ENCODE peak calls at places on chromosomes 12 and 14, in six cellular contexts. K, S, X, I, F and D are unnamed samples. For H3K4me1, the result is how much of the 10 kb centered on the place peaks cover.

GRCh38 chr14:69827560-69827959 is 30.5 kb upstream of the SLC10A1 start:
- DNase-seq in X (no peak), K (no peak), S (no peak), I (no peak), F (no peak), D (no peak)

GRCh38 chr12:52645982-52646381 is 6.0 kb downstream of the KRT2 start:
- DNase-seq in F (no peak), K (no peak), I (no peak), S (no peak), X (no peak), D (peak)

GRCh38 chr14:23300687-23301223 is 1.9 kb downstream of the PPP1R3E start:
- DNase-seq in X (no peak), K (no peak), F (no peak), S (no peak), I (peak), D (no peak)

GRCh38 chr14:92039073-92039719 is 663 bp downstream of the TRIP11 start:
- DNase-seq in X (no peak), F (peak), K (no peak), I (peak), S (peak), D (peak)

GRCh38 chr14:71139058-71139946 is 232.0 kb downstream of the PCNX1 start:
- DNase-seq in K (peak), I (peak), F (peak), X (peak), S (peak), D (no peak)

GRCh38 chr14:67710209-67710608 is 8.5 kb downstream of the RDH12 start:
- DNase-seq in X (no peak), I (no peak), F (no peak), K (no peak), S (no peak), D (no peak)

GRCh38 chr12:9039397-9039977 is 50.1 kb downstream of the KLRG1 start:
- DNase-seq in X (no peak), F (peak), S (peak), I (no peak), K (no peak), D (no peak)

GRCh38 chr12:78316150-78316549 is 485.5 kb downstream of the NAV3 start:
- DNase-seq in F (no peak), X (no peak), I (no peak), S (no peak), K (no peak), D (no peak)

GRCh38 chr14:32593290-32593942 is 264.3 kb downstream of the AKAP6 start:
- DNase-seq in F (no peak), K (no peak), X (no peak), S (no peak), I (no peak), D (no peak)

GRCh38 chr14:51356381-51356780 is 116.3 kb downstream of the TMX1 start:
- DNase-seq in K (no peak), F (no peak), X (no peak), S (no peak), I (no peak), D (no peak)

GRCh38 chr12:121800694-121801600 is 2.9 kb upstream of the SETD1B start:
- DNase-seq in X (peak), K (peak), I (peak), S (no peak), F (peak), D (no peak)

GRCh38 chr12:2877959-2878732 is 1.1 kb downstream of the RHNO1 start:
- DNase-seq in F (no peak), K (no peak), I (no peak), S (no peak), X (no peak), D (no peak)

GRCh38 chr12:8658361-8658760 is 4.3 kb downstream of the MFAP5 start:
- DNase-seq in I (no peak), F (no peak), S (no peak), K (no peak), X (no peak), D (no peak)

GRCh38 chr12:47993491-47993890 is 10.8 kb downstream of the COL2A1 start:
- DNase-seq in K (no peak), S (no peak), F (no peak), X (no peak), I (no peak), D (no peak)

GRCh38 chr12:42255221-42255874 is 17.3 kb upstream of the YAF2 start:
- DNase-seq in I (no peak), X (no peak), K (no peak), F (no peak), S (no peak), D (no peak)

GRCh38 chr12:1841606-1842182 is 21.3 kb downstream of the LRTM2 start:
- DNase-seq in X (no peak), S (no peak), I (no peak), F (no peak), K (no peak), D (no peak)

GRCh38 chr12:95601626-95602025 is 50.4 kb upstream of the USP44 start:
- DNase-seq in I (no peak), S (no peak), X (no peak), K (no peak), F (no peak), D (peak)

GRCh38 chr14:89540009-89540829 is 123.2 kb upstream of the FOXN3 start:
- DNase-seq in S (no peak), K (no peak), X (no peak), I (no peak), F (no peak), D (peak)

GRCh38 chr14:23173039-23173438 is 10.4 kb downstream of the SLC7A8 start:
- DNase-seq in F (no peak), X (no peak), K (no peak), I (no peak), S (no peak), D (no peak)

GRCh38 chr14:67500981-67501380 is 12.5 kb upstream of the TMEM229B start:
- DNase-seq in K (no peak), S (no peak), F (no peak), I (no peak), X (no peak), D (no peak)

GRCh38 chr14:93072659-93073365 is 42.9 kb downstream of the ITPK1 start:
- DNase-seq in X (no peak), S (no peak), K (no peak), I (no peak), F (no peak), D (no peak)

GRCh38 chr14:80865565-80865964 is 76.0 kb downstream of the CEP128 start:
- DNase-seq in F (no peak), I (no peak), X (no peak), K (no peak), S (no peak), D (no peak)

GRCh38 chr14:68824517-68825347 is 31.9 kb upstream of the ZFP36L1 start:
- DNase-seq in X (peak), F (peak), I (peak), K (peak), S (peak), D (no peak)

GRCh38 chr14:103863245-103863644 is 15.9 kb upstream of the PPP1R13B start:
- DNase-seq in X (no peak), F (no peak), I (no peak), K (no peak), S (no peak), D (no peak)

GRCh38 chr14:51578853-51579252 is 72.9 kb upstream of the FRMD6 start:
- DNase-seq in F (no peak), S (no peak), X (no peak), K (no peak), I (no peak), D (no peak)

GRCh38 chr12:6355491-6356373 is 13.9 kb upstream of the TNFRSF1A start:
- DNase-seq in X (no peak), S (no peak), I (no peak), K (no peak), F (no peak), D (no peak)

GRCh38 chr12:44847888-44848770 is 28.0 kb downstream of the NELL2 start:
- DNase-seq in X (no peak), S (no peak), I (peak), F (no peak), K (no peak), D (no peak)

GRCh38 chr12:97275261-97276197 is 187.1 kb upstream of the RMST start:
- DNase-seq in X (no peak), I (no peak), S (no peak), K (no peak), F (no peak), D (peak)

GRCh38 chr12:132583736-132584135 is 26.6 kb downstream of the LRCOL1 start:
- DNase-seq in S (no peak), F (no peak), X (no peak), K (no peak), I (no peak), D (no peak)

GRCh38 chr14:68806526-68807147 is 13.8 kb upstream of the ZFP36L1 start:
- DNase-seq in X (no peak), S (no peak), I (no peak), F (peak), K (peak), D (peak)

GRCh38 chr14:21102472-21103164 is 1.8 kb downstream of the TMEM253 start:
- DNase-seq in X (no peak), K (no peak), F (peak), S (no peak), I (no peak), D (no peak)

GRCh38 chr12:22459872-22460490 is 84.4 kb downstream of the C2CD5 start:
- DNase-seq in F (peak), K (no peak), X (no peak), S (peak), I (no peak), D (no peak)

GRCh38 chr14:80055226-80055625 is 156.1 kb downstream of the DIO2 start:
- DNase-seq in F (no peak), S (no peak), K (no peak), X (no peak), I (no peak), D (no peak)

GRCh38 chr14:22900088-22900799 is 17.2 kb downstream of the REM2 start:
- DNase-seq in S (peak), I (peak), K (no peak), F (peak), X (no peak), D (no peak)

GRCh38 chr14:51780006-51780692 is 80.3 kb upstream of the GNG2 start:
- DNase-seq in F (peak), X (peak), S (peak), K (peak), I (peak), D (peak)

GRCh38 chr12:127546721-127547505 is 720.1 kb upstream of the TMEM132C start:
- DNase-seq in X (no peak), K (no peak), S (no peak), I (no peak), F (no peak), D (no peak)

GRCh38 chr14:41868396-41868795 is 261.7 kb downstream of the LRFN5 start:
- DNase-seq in I (no peak), K (no peak), X (no peak), F (no peak), S (no peak), D (no peak)

GRCh38 chr14:100256339-100256895 is 17.5 kb downstream of the YY1 start:
- DNase-seq in I (no peak), K (no peak), S (no peak), X (no peak), F (no peak), D (no peak)
- H3K4me1 ChIP-seq in I (under half), K (half or more), S (under half), X (under half), F (under half), D (half or more)

DNA sequence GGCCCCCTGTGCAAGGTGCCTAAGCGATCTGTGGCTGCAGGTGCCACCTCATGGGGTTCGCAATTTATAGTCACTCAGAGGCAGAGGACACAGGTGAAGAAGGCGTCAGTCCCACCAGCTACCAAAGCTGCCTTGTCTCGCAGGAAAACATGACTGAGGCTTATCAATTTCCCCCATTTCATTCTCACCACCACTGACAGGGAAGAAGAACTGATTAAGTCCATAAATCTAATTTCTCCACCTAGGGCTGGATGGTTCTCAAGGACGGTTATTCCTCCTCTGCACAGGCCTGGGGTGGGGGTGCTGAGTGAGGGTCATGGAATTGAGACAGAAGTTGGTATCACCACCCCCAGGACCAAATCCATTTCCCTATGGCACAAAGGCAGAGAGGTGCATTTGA is 59.7 kb downstream of the PITPNM2 start:
- DNase-seq in F (no peak), K (no peak), I (no peak), S (no peak), X (no peak), D (no peak)
- TF ChIP-seq EP300 in F (no peak), K (no peak), I (no peak), S (no peak), X (no peak), D (no peak)

GRCh38 chr14:64707661-64708060 is 3.4 kb downstream of the PLEKHG3 start:
- DNase-seq in X (no peak), S (peak), F (no peak), I (peak), K (no peak), D (no peak)
- H3K27ac ChIP-seq in X (no peak), S (peak), F (no peak), I (peak), K (peak), D (peak)

GRCh38 chr12:12819752-12820311 is 6.7 kb downstream of the DDX47 start:
- DNase-seq in S (peak), F (no peak), X (no peak), K (no peak), I (no peak), D (no peak)

GRCh38 chr12:12823811-12824210 is 10.7 kb downstream of the DDX47 start:
- DNase-seq in F (no peak), S (no peak), K (no peak), I (no peak), X (no peak), D (no peak)

GRCh38 chr12:12821975-12822374 is 8.8 kb downstream of the DDX47 start:
- DNase-seq in I (no peak), K (no peak), F (no peak), S (no peak), X (no peak), D (no peak)

GRCh38 chr12:12823308-12823707 is 10.2 kb downstream of the DDX47 start:
- DNase-seq in F (no peak), S (no peak), X (no peak), K (no peak), I (no peak), D (no peak)

DNA sequence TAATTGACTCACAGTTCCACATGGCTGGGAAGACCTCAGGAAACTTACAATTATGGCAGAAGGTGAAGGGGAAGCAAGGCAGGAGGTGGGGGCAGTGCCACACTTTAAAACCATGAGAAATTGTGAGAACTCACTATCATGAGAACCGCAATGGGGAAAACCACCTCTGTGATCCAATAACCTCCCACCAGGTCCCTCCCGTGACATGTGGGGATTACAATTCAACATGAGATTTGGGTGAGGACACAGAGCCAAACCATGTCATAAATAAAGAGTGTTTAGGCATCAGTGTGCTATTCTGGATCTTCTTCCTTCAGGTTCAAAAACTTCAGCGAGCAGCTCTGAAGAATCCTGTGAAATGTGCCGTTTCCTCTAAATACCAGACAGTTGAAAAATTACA is 9.7 kb downstream of the DDX47 start:
- DNase-seq in F (no peak), K (no peak), X (no peak), I (no peak), S (no peak), D (no peak)
- H3K4me1 ChIP-seq in F (under half), K (under half), X (under half), I (under half), S (half or more), D (under half)